ENCODE peak calls at places on chromosomes 6 and 20, in seven cellular contexts. Z, C, W, U, I, G and P are unnamed samples.

GRCh38 chr6:4774715-4775590 is 1.3 kb upstream of the CDYL start:
- DNase-seq in Z (no peak), C (peak; percentile 82), W (no peak), U (no peak), I (peak; percentile 16), G (no peak), P (no peak)

GRCh38 chr6:95877480-95877879 is 138.3 kb upstream of the FUT9 start:
- DNase-seq in Z (no peak), C (no peak), W (no peak), U (no peak), I (no peak), G (no peak), P (no peak)

GRCh38 chr6:82430611-82431010 is 67.0 kb downstream of the TPBG start:
- DNase-seq in Z (no peak), C (no peak), W (no peak), U (no peak), I (no peak), G (no peak), P (no peak)

GRCh38 chr6:89597988-89598387 is 40.6 kb downstream of the LYRM2 start:
- DNase-seq in Z (no peak), C (peak; percentile 90), W (no peak), U (no peak), I (peak; percentile 76), G (peak; percentile 60), P (no peak)

GRCh38 chr20:33349493-33349892 is 51.8 kb downstream of the CDK5RAP1 start:
- DNase-seq in Z (no peak), C (no peak), W (no peak), U (no peak), I (no peak), G (no peak), P (no peak)

GRCh38 chr20:45913105-45913504 is 1.1 kb upstream of the PLTP start:
- DNase-seq in Z (no peak), C (no peak), W (no peak), U (no peak), I (no peak), G (no peak), P (no peak)

GRCh38 chr6:41352907-41353306 is 17.5 kb downstream of the NCR2 start:
- DNase-seq in Z (no peak), C (no peak), W (no peak), U (no peak), I (no peak), G (no peak), P (no peak)

GRCh38 chr20:25198663-25199363 is 3.3 kb downstream of the ENTPD6 start:
- DNase-seq in Z (no peak), C (no peak), W (no peak), U (no peak), I (no peak), G (no peak), P (no peak)

GRCh38 chr20:43915209-43916072 is 789 bp downstream of the TOX2 start:
- DNase-seq in Z (no peak), C (peak; percentile 54), W (no peak), U (no peak), I (no peak), G (peak; percentile 85), P (no peak)

GRCh38 chr6:44126320-44127149 is 717 bp downstream of the MRPL14 start:
- DNase-seq in Z (no peak), C (peak; percentile 89), W (peak; percentile 85), U (peak; percentile 49), I (peak; percentile 79), G (peak; percentile 84), P (no peak)

GRCh38 chr6:14848019-14848418 is 397.9 kb upstream of the JARID2 start:
- DNase-seq in Z (no peak), C (no peak), W (no peak), U (no peak), I (no peak), G (no peak), P (no peak)

GRCh38 chr6:105204331-105204730 is 24.5 kb upstream of the POPDC3 start:
- DNase-seq in Z (no peak), C (no peak), W (no peak), U (no peak), I (peak; percentile 46), G (no peak), P (no peak)

GRCh38 chr6:84967389-84967788 is 203.0 kb upstream of the TBX18 start:
- DNase-seq in Z (no peak), C (peak; percentile 77), W (no peak), U (no peak), I (peak; percentile 27), G (peak; percentile 83), P (no peak)

GRCh38 chr6:143570147-143570853 is 58.8 kb upstream of the FUCA2 start:
- DNase-seq in Z (no peak), C (peak; percentile 64), W (no peak), U (no peak), I (no peak), G (no peak), P (no peak)

GRCh38 chr6:92377137-92377536 is 1042.2 kb downstream of the EPHA7 start:
- DNase-seq in Z (no peak), C (no peak), W (no peak), U (no peak), I (no peak), G (no peak), P (no peak)

DNA sequence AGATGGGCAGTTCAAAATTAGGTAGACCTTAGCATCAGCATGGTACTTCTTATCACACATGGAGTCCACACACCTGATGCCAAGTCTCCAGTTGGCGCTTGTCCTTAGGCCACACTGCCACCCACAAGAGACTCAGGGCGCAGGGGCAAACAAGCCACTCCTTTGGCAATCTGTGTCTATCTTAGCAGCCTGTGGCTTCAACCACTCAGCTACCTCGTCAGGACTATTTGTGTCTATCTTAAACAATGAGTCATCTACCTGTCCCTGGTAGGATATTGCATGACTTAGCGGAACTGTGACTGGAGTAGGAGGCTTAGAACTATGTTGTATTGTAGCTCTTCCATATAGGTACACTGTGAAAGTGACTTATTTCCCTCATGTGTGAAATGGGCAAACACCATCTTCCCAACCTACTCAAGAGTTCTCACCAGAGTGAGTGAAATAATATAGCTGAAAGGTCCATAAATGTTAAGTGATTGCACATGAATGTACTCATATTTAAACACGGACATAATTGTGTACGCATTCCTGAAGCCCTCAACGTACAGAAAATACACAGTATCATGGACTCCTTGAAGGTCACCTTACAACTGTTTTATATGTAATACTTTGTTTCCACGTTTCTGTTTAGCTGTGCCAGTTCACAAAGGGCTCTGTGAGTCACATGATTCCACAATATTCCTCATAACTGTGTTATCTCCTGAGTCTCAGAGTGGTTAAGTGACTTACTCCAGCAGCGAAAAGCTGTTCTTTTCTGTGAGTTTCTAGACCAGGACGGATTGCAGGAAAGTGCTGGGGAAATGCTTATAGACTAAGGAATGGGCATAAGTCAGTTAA is 1.6 kb downstream of the TRIM27 start:
- DNase-seq in Z (no peak), C (peak; percentile 68), W (no peak), U (no peak), I (peak; percentile 82), G (no peak), P (no peak)
- H3K9ac ChIP-seq in Z (peak overlapping the region; percentile 90), C (peak overlapping the region; percentile 98), W (peak overlapping the region; percentile 20), U (peak overlapping the region; percentile 99), I (peak overlapping the region; percentile 94), G (peak overlapping the region; percentile 85), P (peak overlapping the region; percentile 91)

DNA sequence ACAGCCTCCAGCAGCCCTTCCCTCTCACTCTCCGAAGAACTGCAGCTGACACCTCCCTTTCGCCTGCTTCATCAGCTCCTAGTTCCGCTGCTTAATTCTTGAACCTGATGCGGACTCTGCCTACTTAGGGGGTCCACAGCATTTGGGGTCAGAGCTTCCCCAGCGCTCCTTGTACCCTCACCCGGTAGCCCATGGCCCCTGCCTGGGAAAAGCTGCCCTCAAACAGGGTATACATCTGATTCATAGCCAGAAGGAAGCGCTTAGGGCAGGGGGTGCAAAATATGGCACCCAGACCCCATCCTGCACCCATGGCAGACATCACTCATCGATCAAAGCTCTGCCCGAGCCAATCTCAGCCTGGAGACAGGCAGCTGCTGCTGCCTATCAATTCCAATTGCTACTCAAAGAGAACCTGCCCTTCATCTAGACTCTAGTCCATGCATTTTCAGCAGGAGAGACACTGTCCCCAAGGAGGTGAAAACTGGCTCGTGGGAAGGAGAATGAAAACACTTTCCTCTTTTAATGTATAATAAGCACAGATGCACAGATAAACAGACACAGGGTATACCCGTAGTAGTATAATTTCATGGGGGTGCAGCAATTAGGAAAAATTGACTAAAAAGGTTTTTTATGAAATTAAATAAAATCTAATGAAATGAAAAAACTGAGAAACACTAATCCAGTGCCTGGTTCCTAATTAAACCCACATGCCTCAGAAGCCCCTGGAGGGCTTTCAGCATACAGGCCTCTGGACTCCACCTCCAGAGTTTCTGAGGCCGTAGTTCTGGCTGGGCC is 194.8 kb downstream of the PREX1 start:
- DNase-seq in Z (no peak), C (no peak), W (no peak), U (no peak), I (no peak), G (no peak), P (no peak)
- H3K9ac ChIP-seq in Z (no peak overlapping the region), C (no peak overlapping the region), W (no peak overlapping the region), U (no peak overlapping the region), I (no peak overlapping the region), G (no peak overlapping the region), P (no peak overlapping the region)

DNA sequence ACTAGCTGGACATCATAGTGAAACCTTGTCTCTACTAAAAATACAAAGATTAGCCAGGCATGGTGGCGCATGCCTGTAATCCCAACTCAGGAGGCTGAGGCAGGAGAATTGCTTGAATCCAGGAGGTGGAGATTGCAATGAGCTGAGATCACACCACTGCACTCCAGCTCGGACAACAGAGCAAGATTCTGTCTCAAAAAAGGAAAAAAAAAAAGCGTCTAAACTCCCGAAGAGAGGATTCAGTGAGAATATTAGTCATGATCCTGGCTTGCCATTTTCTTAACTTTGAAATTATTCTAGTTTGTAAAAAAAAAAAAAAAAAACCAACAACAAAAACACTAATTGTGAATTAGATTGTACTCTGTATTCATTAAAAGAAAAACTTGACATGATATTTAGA is 80.6 kb downstream of the UST start:
- DNase-seq in Z (no peak), C (no peak), W (no peak), U (no peak), I (no peak), G (no peak), P (no peak)
- H3K9ac ChIP-seq in Z (no peak overlapping the region), C (no peak overlapping the region), W (no peak overlapping the region), U (no peak overlapping the region), I (no peak overlapping the region), G (no peak overlapping the region), P (no peak overlapping the region)

GRCh38 chr6:53510751-53511150 is 34.1 kb downstream of the GCLC start:
- DNase-seq in Z (no peak), C (no peak), W (no peak), U (no peak), I (no peak), G (no peak), P (no peak)

GRCh38 chr6:53514677-53515076 is 30.2 kb downstream of the GCLC start:
- DNase-seq in Z (no peak), C (no peak), W (no peak), U (no peak), I (no peak), G (no peak), P (no peak)

GRCh38 chr6:53512631-53513030 is 32.3 kb downstream of the GCLC start:
- DNase-seq in Z (no peak), C (no peak), W (no peak), U (no peak), I (no peak), G (no peak), P (no peak)

GRCh38 chr6:53513519-53513966 is 31.4 kb downstream of the GCLC start:
- DNase-seq in Z (no peak), C (no peak), W (no peak), U (no peak), I (no peak), G (no peak), P (no peak)

DNA sequence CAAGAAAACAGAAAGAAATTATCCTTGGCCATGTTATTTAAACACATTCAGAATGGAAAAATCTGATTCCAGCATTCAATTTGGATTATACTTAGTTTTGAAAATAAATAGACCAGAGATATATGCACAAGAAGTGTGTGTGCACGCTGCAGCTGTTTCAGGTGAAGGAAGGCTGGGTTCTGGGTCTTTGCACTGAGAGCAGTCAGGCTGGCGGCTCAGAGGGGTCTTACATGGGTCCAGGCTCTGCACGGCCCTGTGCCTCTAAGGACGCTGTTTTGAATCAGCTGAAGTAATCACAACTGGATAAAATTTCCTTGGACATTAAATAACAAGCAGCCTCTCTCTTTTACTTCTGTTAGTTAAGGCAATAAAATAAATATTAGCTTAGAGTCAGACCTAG is 31.8 kb downstream of the GCLC start:
- DNase-seq in Z (no peak), C (no peak), W (no peak), U (no peak), I (no peak), G (no peak), P (no peak)
- H3K9ac ChIP-seq in Z (no peak overlapping the region), C (no peak overlapping the region), W (no peak overlapping the region), U (no peak overlapping the region), I (no peak overlapping the region), G (no peak overlapping the region), P (no peak overlapping the region)